ENCODE peak calls at places on chromosomes 7 and 10, in five cellular contexts. G, W, F, C and K are unnamed samples.

GRCh38 chr7:119596651-119597050 is 676.3 kb upstream of the KCND2 start:
- DNase-seq in C (no peak), W (no peak), G (no peak), F (no peak), K (no peak)

GRCh38 chr10:36336315-36336714 is 694.2 kb upstream of the FZD8 start:
- DNase-seq in W (no peak), G (no peak), F (no peak), C (no peak), K (no peak)

GRCh38 chr10:120581496-120581895 is 124.5 kb downstream of the PLPP4 start:
- DNase-seq in G (peak; percentile 59), C (no peak), F (peak; percentile 12), W (no peak), K (no peak)

GRCh38 chr7:151900591-151901312 is 23.8 kb upstream of the PRKAG2 start:
- DNase-seq in W (no peak), F (no peak), C (no peak), G (no peak), K (no peak)

GRCh38 chr10:15092855-15093408 is 4.2 kb upstream of the RPP38 start:
- DNase-seq in W (no peak), C (no peak), G (no peak), F (no peak), K (no peak)

GRCh38 chr10:44960482-44961230 is 1.1 kb downstream of the RASSF4 start:
- DNase-seq in G (no peak), W (no peak), C (no peak), F (no peak), K (no peak)

GRCh38 chr7:988963-989529 is 6.1 kb downstream of the CYP2W1 start:
- DNase-seq in C (no peak), F (no peak), W (no peak), G (no peak), K (no peak)

GRCh38 chr7:76257973-76258372 is 44.5 kb upstream of the HSPB1 start:
- DNase-seq in W (no peak), C (no peak), F (no peak), G (no peak), K (no peak)

GRCh38 chr10:118036281-118036875 is 10.4 kb downstream of the RAB11FIP2 start:
- DNase-seq in W (no peak), G (no peak), C (no peak), F (no peak), K (no peak)

GRCh38 chr7:157058701-157059100 is 48.2 kb upstream of the MNX1 start:
- DNase-seq in W (no peak), F (no peak), G (no peak), C (no peak), K (no peak)

GRCh38 chr10:7311256-7312178 is 99.3 kb downstream of the SFMBT2 start:
- DNase-seq in W (no peak), C (no peak), F (no peak), G (no peak), K (no peak)

GRCh38 chr7:14305233-14305866 is 315.9 kb upstream of the ETV1 start:
- DNase-seq in G (no peak), F (peak; percentile 3), W (no peak), C (no peak), K (no peak)

GRCh38 chr7:154928136-154929005 is 74.6 kb downstream of the PAXIP1 start:
- DNase-seq in G (peak; percentile 59), F (peak; percentile 91), W (no peak), C (peak; percentile 99), K (peak; percentile 99)

GRCh38 chr10:123651421-123652047 is 14.6 kb upstream of the GPR26 start:
- DNase-seq in C (no peak), G (no peak), W (no peak), F (no peak), K (no peak)

GRCh38 chr10:16809074-16809718 is 8.0 kb downstream of the RSU1 start:
- DNase-seq in F (peak; percentile 31), W (no peak), C (no peak), G (peak; percentile 77), K (peak; percentile 64)

GRCh38 chr10:15262036-15262713 is 93.7 kb upstream of the NMT2 start:
- DNase-seq in W (no peak), F (no peak), C (no peak), G (no peak), K (peak; percentile 29)

GRCh38 chr7:1697499-1698125 is 27.5 kb downstream of the ELFN1 start:
- DNase-seq in F (no peak), C (no peak), W (no peak), G (no peak), K (no peak)

GRCh38 chr10:57624066-57624465 is 643.6 kb downstream of the IPMK start:
- DNase-seq in F (no peak), W (no peak), C (no peak), G (no peak), K (no peak)

GRCh38 chr7:96236198-96237039 is 85.5 kb downstream of the SLC25A13 start:
- DNase-seq in W (no peak), F (peak; percentile 18), C (no peak), G (no peak), K (peak; percentile 97)

GRCh38 chr10:112871021-112871420 is 79.0 kb upstream of the TCF7L2 start:
- DNase-seq in G (no peak), F (no peak), W (no peak), C (no peak), K (no peak)
- H3K4me2 ChIP-seq in G (no peak overlapping the region), F (no peak overlapping the region), W (no peak overlapping the region), C (no peak overlapping the region), K (no peak overlapping the region)

GRCh38 chr10:26491934-26492333 is 53.8 kb downstream of the APBB1IP start:
- DNase-seq in W (no peak), G (no peak), F (no peak), C (no peak), K (no peak)
- H4K20me1 ChIP-seq in W (no peaks in the 10 kb centered on the region), G (no peaks in the 10 kb centered on the region), F (no peaks in the 10 kb centered on the region), C (no peaks in the 10 kb centered on the region), K (no peaks in the 10 kb centered on the region)

DNA sequence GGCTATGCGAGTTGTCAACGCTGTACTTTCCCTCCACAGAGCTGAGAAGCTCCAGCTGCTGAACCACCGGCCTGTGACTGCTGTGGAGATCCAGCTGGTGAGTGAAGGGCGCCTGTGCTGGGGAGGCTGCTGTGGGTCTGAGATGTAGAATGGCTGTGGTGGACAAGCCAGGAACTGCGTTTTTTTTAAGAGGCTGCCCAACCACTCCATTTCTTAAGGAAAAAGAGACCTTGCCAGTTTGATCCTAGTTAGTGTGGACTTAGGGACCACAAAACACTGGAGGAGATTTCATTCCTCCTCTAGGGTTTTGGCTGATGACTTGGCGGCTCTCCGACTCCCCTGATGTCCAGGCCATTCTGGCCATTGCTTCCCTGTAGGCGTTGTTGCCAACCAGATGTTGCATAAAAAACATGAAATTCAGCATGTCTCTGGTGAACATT is 30.8 kb downstream of the CRCP start:
- DNase-seq in F (no peak), C (no peak), G (no peak), W (no peak), K (no peak)
- TF ChIP-seq POLR2AphosphoS5 in F (no peak), C (no peak), G (no peak), W (no peak), K (no peak)

GRCh38 chr10:109987828-109988227 is 20.0 kb upstream of the ADD3 start:
- DNase-seq in C (no peak), W (no peak), F (no peak), G (no peak), K (no peak)

GRCh38 chr10:109984013-109984412 is 23.8 kb upstream of the ADD3 start:
- DNase-seq in G (no peak), C (no peak), F (no peak), W (no peak), K (no peak)

GRCh38 chr10:109992485-109992884 is 15.3 kb upstream of the ADD3 start:
- DNase-seq in W (no peak), F (no peak), C (no peak), G (no peak), K (peak; percentile 73)

GRCh38 chr10:109987413-109987812 is 20.4 kb upstream of the ADD3 start:
- DNase-seq in W (no peak), G (no peak), C (no peak), F (no peak), K (peak; percentile 37)

GRCh38 chr10:109988231-109988630 is 19.6 kb upstream of the ADD3 start:
- DNase-seq in F (no peak), W (no peak), G (no peak), C (no peak), K (no peak)
- H3K4me2 ChIP-seq in F (no peak overlapping the region), W (no peak overlapping the region), G (no peak overlapping the region), C (no peak overlapping the region), K (no peak overlapping the region)

DNA sequence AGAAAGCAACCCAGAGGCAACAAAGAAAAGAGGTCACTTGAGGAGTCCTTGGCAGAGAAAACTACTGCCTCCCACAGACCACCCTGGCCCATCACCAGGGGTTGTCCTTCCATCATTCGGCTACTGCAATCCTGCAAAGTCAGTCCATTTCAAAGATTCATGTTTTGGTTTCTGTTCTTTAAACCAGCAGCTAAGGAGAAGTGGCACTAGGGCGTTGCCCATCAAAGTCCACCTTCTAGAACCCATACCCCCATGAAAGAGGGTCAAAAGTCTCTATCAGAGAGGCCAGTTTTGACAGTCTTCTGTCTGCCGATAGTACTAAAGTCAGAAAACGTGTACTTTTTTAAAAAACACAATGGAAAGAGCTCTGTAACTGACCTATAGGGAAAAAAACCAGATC is 14.4 kb downstream of the CCDC6 start:
- DNase-seq in G (no peak), C (no peak), W (no peak), F (no peak), K (no peak)
- H4K20me1 ChIP-seq in G (peaks cover 65% of the 10 kb centered on the region), C (peaks cover 3% of the 10 kb centered on the region), W (peaks cover 33% of the 10 kb centered on the region), F (peaks cover 3% of the 10 kb centered on the region), K (peaks cover 2% of the 10 kb centered on the region)

GRCh38 chr7:142807855-142808460 is 37.2 kb downstream of the PRSS2 start:
- DNase-seq in G (no peak), F (no peak), C (peak; percentile 73), W (no peak), K (peak; percentile 91)

GRCh38 chr7:142808461-142808801 is 37.7 kb downstream of the PRSS2 start:
- DNase-seq in G (no peak), F (no peak), W (no peak), C (no peak), K (no peak)

GRCh38 chr7:142806957-142807356 is 36.2 kb downstream of the PRSS2 start:
- DNase-seq in F (no peak), W (no peak), G (no peak), C (no peak), K (no peak)

GRCh38 chr7:142809671-142810070 is 38.9 kb downstream of the PRSS2 start:
- DNase-seq in G (no peak), W (no peak), F (no peak), C (no peak), K (no peak)

DNA sequence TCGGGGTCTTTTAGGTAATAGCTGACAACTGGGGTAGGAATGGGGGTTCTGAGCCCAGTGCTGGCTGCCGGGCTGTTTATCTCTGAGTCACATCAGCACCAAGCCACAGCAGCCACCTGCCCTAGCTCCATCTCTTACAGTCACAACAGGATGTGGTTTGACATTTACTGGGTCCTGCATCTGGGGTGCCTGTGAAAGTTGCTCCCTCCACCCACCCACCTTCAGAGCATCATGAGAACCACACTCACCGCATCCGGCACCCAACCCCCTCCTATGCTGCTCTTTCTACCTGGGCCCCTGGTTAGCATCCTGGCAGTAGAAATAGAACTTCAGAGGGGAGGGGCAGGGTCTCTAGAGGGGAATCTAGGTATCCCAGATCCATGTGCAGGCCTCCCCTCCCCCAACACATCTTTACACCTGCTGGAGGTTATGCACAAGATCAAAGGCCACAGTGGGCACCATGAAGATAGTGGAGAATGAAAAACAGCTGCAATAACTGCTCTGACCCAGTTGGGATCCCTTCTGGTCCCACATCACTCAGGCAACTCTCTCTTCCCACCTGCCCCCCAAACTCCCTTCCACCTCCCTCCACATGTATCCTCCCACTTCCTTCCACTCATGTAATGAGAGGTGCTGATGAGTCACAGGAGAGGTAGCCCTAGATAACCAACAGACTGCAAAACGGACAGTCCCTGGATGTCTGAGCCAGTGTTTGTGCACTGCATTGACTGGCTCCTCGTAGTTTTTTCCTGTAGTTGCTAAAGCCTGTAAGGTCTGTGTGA is 38.2 kb downstream of the PRSS2 start:
- DNase-seq in G (no peak), W (no peak), F (no peak), C (peak; percentile 96), K (peak; percentile 52)
- TF ChIP-seq POLR2AphosphoS5 in G (no peak), W (no peak), F (no peak), C (peak; percentile 78), K (peak; percentile 78)